ENCODE peak calls at places on chromosomes 5 and 9, in ten cellular contexts. X is M059J; S is AG10803; A is NCI-H1048; O is left colon; P is AML-193; M is NCI-H774; Y is HTR-8/SVneo; I is stimulated activated CD8-positive, alpha-beta memory T cell treated with anti-CD3 and anti-CD28 coated beads, Interleukin-2, amount 100 ng/mL, for 48 hours; W is CD4-positive, alpha-beta memory T cell. B is an unnamed sample.

GRCh38 chr9:130262771-130263170 is 2.8 kb upstream of the HMCN2 start:
- DNase-seq in X (no peak), S (no peak), A (no peak), O (no peak), P (no peak), M (no peak), Y (no peak), I (no peak), W (no peak), B (no peak)

GRCh38 chr5:132387649-132388117 is 18.2 kb downstream of the SLC22A5 start:
- DNase-seq in X (peak), S (peak), A (no peak), O (peak), P (peak), M (no peak), Y (peak), I (no peak), W (no peak), B (no peak)

GRCh38 chr9:38017149-38017884 is 51.7 kb downstream of the SHB start:
- DNase-seq in X (peak), S (peak), A (no peak), O (no peak), P (no peak), M (no peak), Y (peak), I (no peak), W (no peak), B (no peak)

GRCh38 chr5:145324101-145324500 is 511.0 kb downstream of the PRELID2 start:
- DNase-seq in X (no peak), S (peak), A (no peak), O (no peak), P (no peak), M (no peak), Y (no peak), I (no peak), W (no peak), B (no peak)

GRCh38 chr5:154970759-154971158 is 29.9 kb downstream of the MRPL22 start:
- DNase-seq in X (peak), S (peak), A (no peak), O (no peak), P (no peak), M (no peak), Y (no peak), I (no peak), W (no peak), B (no peak)

GRCh38 chr5:81007637-81008027 is 47.5 kb downstream of the RASGRF2 start:
- DNase-seq in X (no peak), S (no peak), A (no peak), O (no peak), P (no peak), M (no peak), Y (no peak), I (no peak), W (peak), B (no peak)

GRCh38 chr5:102856374-102856748 is 101.3 kb downstream of the PAM start:
- DNase-seq in X (peak), S (peak), A (no peak), O (no peak), P (no peak), M (no peak), Y (peak), I (no peak), W (no peak), B (no peak)

GRCh38 chr5:98065261-98065909 is 708.1 kb upstream of the RGMB start:
- DNase-seq in X (no peak), S (no peak), A (no peak), O (no peak), P (no peak), M (no peak), Y (no peak), I (no peak), W (no peak), B (no peak)

GRCh38 chr5:151758430-151759241 is at the start of gene ATOX1:
- DNase-seq in X (peak), S (peak), A (peak), O (peak), P (peak), M (peak), Y (peak), I (peak), W (peak), B (peak)

GRCh38 chr5:33828611-33829286 is 63.0 kb downstream of the ADAMTS12 start:
- DNase-seq in X (peak), S (no peak), A (no peak), O (no peak), P (no peak), M (no peak), Y (no peak), I (no peak), W (no peak), B (no peak)

GRCh38 chr9:127833555-127833954 is 20.9 kb downstream of the ENG start:
- DNase-seq in X (no peak), S (peak), A (no peak), O (no peak), P (no peak), M (no peak), Y (no peak), I (no peak), W (no peak), B (no peak)

GRCh38 chr5:58457040-58457439 is 2.8 kb downstream of the PLK2 start:
- DNase-seq in X (peak), S (no peak), A (no peak), O (no peak), P (no peak), M (no peak), Y (no peak), I (no peak), W (no peak), B (no peak)

GRCh38 chr5:132557425-132557805 is 638 bp downstream of the RAD50 start:
- DNase-seq in X (peak), S (peak), A (no peak), O (peak), P (peak), M (no peak), Y (peak), I (peak), W (no peak), B (no peak)

GRCh38 chr5:150022163-150022540 is 21.6 kb downstream of the HMGXB3 start:
- DNase-seq in X (peak), S (peak), A (no peak), O (no peak), P (no peak), M (no peak), Y (peak), I (no peak), W (no peak), B (no peak)